ENCODE peak calls at places on chromosomes 7 and 10, in six cellular contexts. G is stimulated activated CD4-positive, alpha-beta T cell treated with anti-CD3 and anti-CD28 coated beads, Interleukin-4, amount 100 ng/mL, for 1 hour; B is NCI-H1092; H is NCI-H345; M is IMR-90; O is psoas muscle. Q is an unnamed sample.

GRCh38 chr10:82162549-82163210 is 287.7 kb downstream of the NRG3 start:
- DNase-seq in G (no peak), B (no peak), H (no peak), M (no peak), O (no peak), Q (no peak)

GRCh38 chr10:80196270-80196949 is 8.9 kb downstream of the ANXA11 start:
- DNase-seq in G (peak; percentile 61), B (no peak), H (peak; percentile 53), M (peak; percentile 61), O (peak; percentile 84), Q (peak; percentile 58)

GRCh38 chr10:127877116-127877515 is 15.6 kb downstream of the CLRN3 start:
- DNase-seq in G (no peak), B (no peak), H (no peak), M (no peak), O (no peak), Q (no peak)

GRCh38 chr7:82389847-82390246 is 53.7 kb downstream of the CACNA2D1 start:
- DNase-seq in G (no peak), B (no peak), H (no peak), M (no peak), O (no peak), Q (no peak)

GRCh38 chr10:2882628-2883027 is 184.7 kb upstream of the PFKP start:
- DNase-seq in G (no peak), B (no peak), H (no peak), M (no peak), O (no peak), Q (no peak)

GRCh38 chr7:104137971-104138370 is 69.8 kb downstream of the ORC5 start:
- DNase-seq in G (no peak), B (no peak), H (no peak), M (peak; percentile 83), O (no peak), Q (no peak)

GRCh38 chr10:85137253-85137652 is 808.9 kb downstream of the CCSER2 start:
- DNase-seq in G (no peak), B (no peak), H (no peak), M (no peak), O (no peak), Q (no peak)

GRCh38 chr7:83648464-83649241 is at the start of gene SEMA3E:
- DNase-seq in G (no peak), B (no peak), H (peak; percentile 24), M (peak; percentile 35), O (no peak), Q (no peak)

GRCh38 chr7:36904802-36905201 is 180.5 kb upstream of the AOAH start:
- DNase-seq in G (no peak), B (no peak), H (no peak), M (no peak), O (no peak), Q (no peak)

GRCh38 chr7:117051808-117052207 is 98.5 kb downstream of the ST7 start:
- DNase-seq in G (no peak), B (no peak), H (no peak), M (no peak), O (no peak), Q (no peak)

GRCh38 chr7:121459148-121459547 is 63.0 kb upstream of the FAM3C start:
- DNase-seq in G (no peak), B (no peak), H (no peak), M (no peak), O (no peak), Q (no peak)

GRCh38 chr7:29019275-29019820 is 61.2 kb upstream of the TRIL start:
- DNase-seq in G (no peak), B (peak; percentile 55), H (peak; percentile 50), M (no peak), O (no peak), Q (no peak)

GRCh38 chr10:77687621-77688020 is 50.0 kb upstream of the KCNMA1 start:
- DNase-seq in G (no peak), B (no peak), H (peak; percentile 28), M (no peak), O (no peak), Q (no peak)

GRCh38 chr10:45179716-45180115 is 135.7 kb downstream of the OR13A1 start:
- DNase-seq in G (no peak), B (no peak), H (no peak), M (peak; percentile 6), O (peak; percentile 35), Q (no peak)

GRCh38 chr10:37972396-37972795 is 4.1 kb downstream of the ZNF25 start:
- DNase-seq in G (no peak), B (no peak), H (no peak), M (no peak), O (no peak), Q (no peak)

GRCh38 chr7:2515424-2516193 is 4.0 kb upstream of the LFNG start:
- DNase-seq in G (no peak), B (no peak), H (no peak), M (no peak), O (no peak), Q (no peak)

GRCh38 chr7:82441916-82442478 is 1.6 kb downstream of the CACNA2D1 start:
- DNase-seq in G (no peak), B (no peak), H (peak; percentile 41), M (peak; percentile 41), O (no peak), Q (no peak)

GRCh38 chr7:38825721-38826440 is 83.1 kb downstream of the VPS41 start:
- DNase-seq in G (no peak), B (no peak), H (no peak), M (no peak), O (no peak), Q (no peak)

GRCh38 chr10:129730272-129730992 is 233.6 kb downstream of the EBF3 start:
- DNase-seq in G (no peak), B (no peak), H (no peak), M (no peak), O (no peak), Q (no peak)

GRCh38 chr7:16916111-16916639 is 34.4 kb upstream of the AGR3 start:
- DNase-seq in G (no peak), B (no peak), H (no peak), M (peak; percentile 89), O (no peak), Q (no peak)

GRCh38 chr10:84224411-84225028 is 824 bp downstream of the LRIT2 start:
- DNase-seq in G (no peak), B (no peak), H (no peak), M (no peak), O (no peak), Q (no peak)

GRCh38 chr10:20858292-20859124 is 38.6 kb downstream of the NEBL start:
- DNase-seq in G (no peak), B (no peak), H (peak; percentile 5), M (peak; percentile 22), O (no peak), Q (no peak)

GRCh38 chr7:43647314-43647691 is 64.4 kb downstream of the STK17A start:
- DNase-seq in G (no peak), B (no peak), H (no peak), M (peak; percentile 89), O (no peak), Q (no peak)

GRCh38 chr7:4886671-4887070 is 3.2 kb upstream of the RADIL start:
- DNase-seq in G (no peak), B (no peak), H (no peak), M (no peak), O (no peak), Q (no peak)

GRCh38 chr10:76286536-76286935 is 855.1 kb downstream of the LRMDA start:
- DNase-seq in G (no peak), B (no peak), H (no peak), M (peak; percentile 13), O (no peak), Q (no peak)

GRCh38 chr7:47264021-47264651 is 317.8 kb downstream of the TNS3 start:
- DNase-seq in G (no peak), B (no peak), H (no peak), M (no peak), O (no peak), Q (no peak)

GRCh38 chr7:27188666-27189559 is 3.9 kb upstream of the HOXA11 start:
- DNase-seq in G (no peak), B (no peak), H (no peak), M (no peak), O (no peak), Q (peak; percentile 54)

GRCh38 chr7:91913612-91914011 is 27.1 kb upstream of the AKAP9 start:
- DNase-seq in G (no peak), B (no peak), H (no peak), M (peak; percentile 52), O (no peak), Q (no peak)

GRCh38 chr10:12504628-12505027 is 155.3 kb downstream of the CAMK1D start:
- DNase-seq in G (no peak), B (no peak), H (no peak), M (no peak), O (no peak), Q (no peak)

GRCh38 chr10:35446439-35446838 is 110.1 kb downstream of the CCNY start:
- DNase-seq in G (no peak), B (no peak), H (no peak), M (no peak), O (no peak), Q (no peak)

GRCh38 chr10:111247781-111248389 is 171.1 kb downstream of the ADRA2A start:
- DNase-seq in G (no peak), B (no peak), H (no peak), M (no peak), O (no peak), Q (no peak)

GRCh38 chr7:128739048-128739962 is at the start of gene CALU:
- DNase-seq in G (peak; percentile 94), B (peak; percentile 96), H (peak; percentile 97), M (peak; percentile 97), O (peak; percentile 97), Q (peak; percentile 92)